ENCODE peak calls at places on chromosomes 13 and 19, in eight cellular contexts. U is astrocyte of the spinal cord, P is type B pancreatic cell, N is lower leg skin, J is A673, Q is GM13976, F is foreskin fibroblast, L is Calu3. C is an unnamed sample.

GRCh38 chr19:1513492-1514294 is 874 bp upstream of the ADAMTSL5 start:
- DNase-seq in U (no peak), P (no peak), N (no peak), J (peak; percentile 65), Q (peak; percentile 84), F (peak; percentile 83), L (peak; percentile 72), C (peak; percentile 22)

GRCh38 chr13:43760257-43760656 is 26.5 kb downstream of the ENOX1 start:
- DNase-seq in U (no peak), P (no peak), N (no peak), J (no peak), Q (no peak), F (no peak), L (no peak), C (no peak)

GRCh38 chr13:21707586-21707985 is 36.7 kb downstream of the FGF9 start:
- DNase-seq in U (no peak), P (no peak), N (no peak), J (no peak), Q (no peak), F (no peak), L (no peak), C (no peak)

GRCh38 chr19:10260141-10260584 is 8.1 kb downstream of the MRPL4 start:
- DNase-seq in U (no peak), P (no peak), N (no peak), J (no peak), Q (no peak), F (no peak), L (peak; percentile 67), C (no peak)

GRCh38 chr19:38318595-38319142 is 976 bp upstream of the KCNK6 start:
- DNase-seq in U (no peak), P (no peak), N (no peak), J (no peak), Q (no peak), F (no peak), L (no peak), C (no peak)

GRCh38 chr19:45542234-45542668 is 35.0 kb downstream of the VASP start:
- DNase-seq in U (no peak), P (no peak), N (no peak), J (no peak), Q (no peak), F (no peak), L (no peak), C (no peak)

GRCh38 chr13:110266983-110267382 is 40.0 kb downstream of the COL4A1 start:
- DNase-seq in U (no peak), P (peak; percentile 55), N (peak; percentile 60), J (no peak), Q (no peak), F (no peak), L (no peak), C (no peak)

GRCh38 chr19:35355851-35356460 is 2.3 kb upstream of the FFAR3 start:
- DNase-seq in U (no peak), P (peak; percentile 36), N (peak; percentile 59), J (no peak), Q (peak; percentile 8), F (no peak), L (no peak), C (no peak)

GRCh38 chr19:30647891-30648290 is 275.7 kb downstream of the ZNF536 start:
- DNase-seq in U (no peak), P (no peak), N (peak; percentile 40), J (no peak), Q (no peak), F (no peak), L (no peak), C (no peak)

GRCh38 chr19:41226053-41226873 is 7.2 kb downstream of the AXL start:
- DNase-seq in U (peak; percentile 82), P (peak; percentile 76), N (peak; percentile 93), J (peak; percentile 52), Q (no peak), F (peak; percentile 98), L (peak; percentile 95), C (peak; percentile 87)

GRCh38 chr19:16495982-16496612 is at the start of the genes C19orf44 and CALR3:
- DNase-seq in U (peak; percentile 99), P (peak; percentile 98), N (peak; percentile 100), J (peak; percentile 100), Q (peak; percentile 98), F (peak; percentile 100), L (peak; percentile 94), C (peak; percentile 98)
- TF ChIP-seq CTCF in U (no peak), P (peak; percentile 38), N (no peak), J (no peak), Q (no peak), F (no peak), L (no peak), C (peak; percentile 28)

DNA sequence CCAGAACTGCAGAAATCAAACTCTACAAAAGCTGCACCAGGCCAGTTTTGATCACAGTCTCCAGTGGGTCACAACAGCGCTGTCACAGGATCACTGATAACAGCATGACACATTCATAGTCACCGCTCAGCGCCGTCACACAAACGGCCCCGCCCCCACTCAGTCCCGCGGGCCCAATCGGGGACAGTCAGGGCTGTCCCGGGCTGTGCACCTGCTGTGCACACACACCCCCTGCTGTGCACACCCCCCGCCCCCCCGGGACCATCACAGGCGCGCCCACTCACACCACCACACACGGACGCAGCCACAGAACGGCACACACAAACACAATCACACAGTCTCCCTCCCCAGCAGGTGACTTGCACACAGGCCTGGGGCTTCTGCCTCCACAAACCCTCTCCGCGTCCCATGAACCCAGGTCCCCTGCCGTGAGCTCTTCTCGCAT is 435 bp upstream of the ZNF382 start:
- DNase-seq in U (peak; percentile 38), P (peak; percentile 71), N (peak; percentile 86), J (peak; percentile 81), Q (peak; percentile 87), F (peak; percentile 76), L (peak; percentile 54), C (peak; percentile 23)
- TF ChIP-seq CTCF in U (no peak), P (no peak), N (no peak), J (no peak), Q (no peak), F (no peak), L (no peak), C (no peak)

GRCh38 chr19:54415901-54416621 is 797 bp downstream of the TTYH1 start:
- DNase-seq in U (no peak), P (no peak), N (no peak), J (no peak), Q (no peak), F (no peak), L (no peak), C (no peak)

GRCh38 chr19:54416695-54417491 is 1.6 kb downstream of the TTYH1 start:
- DNase-seq in U (no peak), P (no peak), N (no peak), J (no peak), Q (no peak), F (no peak), L (no peak), C (no peak)

GRCh38 chr19:54412877-54413276 is 2.4 kb upstream of the TTYH1 start:
- DNase-seq in U (no peak), P (no peak), N (no peak), J (no peak), Q (no peak), F (no peak), L (no peak), C (no peak)

GRCh38 chr19:54414156-54414555 is 1.1 kb upstream of the TTYH1 start:
- DNase-seq in U (no peak), P (no peak), N (no peak), J (no peak), Q (no peak), F (no peak), L (no peak), C (no peak)

DNA sequence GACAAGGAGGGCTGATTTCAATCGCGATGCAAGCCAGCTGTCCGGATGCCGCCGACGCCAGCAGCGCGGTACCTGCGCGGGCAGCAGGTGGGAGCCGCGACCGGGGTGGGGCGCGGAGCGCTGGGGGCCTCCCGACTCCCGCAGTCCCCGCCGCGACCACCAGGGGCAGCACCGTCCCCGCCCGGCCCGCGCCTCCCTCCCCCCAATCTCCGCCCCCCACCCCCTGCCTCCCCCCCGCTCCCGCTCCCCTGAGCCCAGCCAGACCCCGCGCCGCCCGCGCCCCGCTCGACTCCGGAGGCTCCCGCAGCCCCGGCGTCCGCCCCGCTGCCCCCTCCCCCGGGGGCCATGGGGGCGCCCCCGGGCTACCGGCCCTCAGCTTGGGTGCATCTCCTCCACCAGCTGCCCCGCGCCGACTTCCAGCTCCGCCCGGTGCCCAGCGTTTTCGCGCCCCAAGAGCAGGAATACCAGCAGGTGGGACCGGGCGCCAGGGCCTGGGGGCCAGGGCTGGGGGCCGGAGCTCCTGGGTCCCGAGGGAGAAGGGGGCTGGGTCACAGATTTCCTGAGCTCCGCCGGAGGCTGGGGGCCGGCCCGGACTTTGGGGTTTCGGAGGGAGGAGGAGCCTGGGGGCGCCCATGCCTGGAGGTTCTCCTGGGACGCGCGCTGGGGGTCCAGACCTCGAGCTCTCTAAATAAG is at the start of gene TTYH1:
- DNase-seq in U (no peak), P (no peak), N (no peak), J (no peak), Q (peak; percentile 73), F (no peak), L (no peak), C (no peak)
- TF ChIP-seq CTCF in U (peak; percentile 15), P (peak; percentile 89), N (no peak), J (peak; percentile 37), Q (peak; percentile 20), F (no peak), L (peak; percentile 69), C (peak; percentile 53)

GRCh38 chr13:51784097-51784496 is 19.9 kb downstream of the DHRS12 start:
- DNase-seq in U (no peak), P (no peak), N (no peak), J (no peak), Q (no peak), F (no peak), L (no peak), C (no peak)

GRCh38 chr13:51783432-51784094 is 20.4 kb downstream of the DHRS12 start:
- DNase-seq in U (no peak), P (no peak), N (no peak), J (no peak), Q (no peak), F (peak; percentile 38), L (no peak), C (no peak)

GRCh38 chr13:51780099-51780498 is 23.9 kb downstream of the DHRS12 start:
- DNase-seq in U (no peak), P (no peak), N (peak; percentile 29), J (no peak), Q (no peak), F (no peak), L (no peak), C (no peak)

GRCh38 chr13:51782026-51782710 is 21.8 kb downstream of the DHRS12 start:
- DNase-seq in U (no peak), P (no peak), N (no peak), J (peak; percentile 37), Q (no peak), F (no peak), L (no peak), C (no peak)

DNA sequence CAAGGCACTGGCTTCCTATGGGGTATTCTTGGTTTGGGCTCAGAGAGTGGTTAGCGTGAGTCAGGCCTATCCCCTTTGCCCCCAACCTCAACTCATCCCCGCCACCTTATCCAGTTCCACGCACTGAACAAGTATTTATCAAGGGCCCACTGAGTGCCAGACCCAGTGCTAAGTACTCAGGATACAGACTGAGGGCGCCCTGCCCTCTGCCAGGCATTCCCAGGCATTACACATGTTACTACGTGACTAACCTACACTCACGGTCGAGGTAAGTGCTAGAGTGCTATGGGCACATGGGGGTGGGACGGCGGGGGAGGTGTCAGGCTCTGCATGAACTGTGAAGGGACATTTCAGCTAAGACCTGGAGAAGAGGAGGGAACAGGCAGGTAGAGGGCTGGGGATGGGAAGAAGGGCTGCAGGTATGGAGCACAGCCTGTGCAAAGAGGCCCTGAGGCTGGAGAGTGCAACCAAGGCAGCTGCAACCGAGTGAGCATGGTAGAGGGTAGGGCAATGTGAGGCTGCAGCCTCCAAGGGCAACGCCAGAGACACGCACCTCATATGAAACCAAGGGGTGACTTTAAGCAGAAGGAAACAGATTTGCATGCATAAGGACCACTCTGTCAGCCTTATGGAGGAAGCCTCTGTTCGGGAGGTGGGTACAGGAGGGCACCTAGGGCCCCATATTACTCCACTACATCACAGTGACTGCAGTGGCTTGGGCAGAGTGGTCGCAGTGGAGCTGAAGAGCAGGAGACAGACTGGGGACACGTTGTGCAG is 22.5 kb downstream of the DHRS12 start:
- DNase-seq in U (peak; percentile 44), P (no peak), N (no peak), J (peak; percentile 51), Q (peak; percentile 53), F (peak; percentile 52), L (no peak), C (no peak)
- TF ChIP-seq CTCF in U (peak; percentile 50), P (peak; percentile 49), N (no peak), J (peak; percentile 63), Q (peak; percentile 31), F (peak; percentile 22), L (no peak), C (peak; percentile 69)

C was measured in HFFc6.